ENCODE peak calls at places on chromosome 2, in eight cellular contexts. J is left ventricle myocardium inferior; N is right atrium auricular region; V is upper lobe of right lung; G is esophagus squamous epithelium; C is mesendoderm; S is CD4-positive, alpha-beta T cell; T is breast epithelium. K is an unnamed sample.

GRCh38 chr2:38551171-38551570 is 51.6 kb downstream of the HNRNPLL start:
- DNase-seq in J (no peak), N (no peak), V (no peak), G (no peak), C (no peak), S (no peak), T (no peak), K (no peak)

GRCh38 chr2:216691210-216691741 is 4.1 kb downstream of the IGFBP5 start:
- DNase-seq in J (peak; percentile 88), N (peak; percentile 86), V (peak; percentile 75), G (no peak), C (peak; percentile 89), S (no peak), T (peak; percentile 74), K (peak; percentile 40)

GRCh38 chr2:11100130-11100529 is 55.1 kb upstream of the SLC66A3 start:
- DNase-seq in J (no peak), N (no peak), V (peak; percentile 25), G (no peak), C (no peak), S (no peak), T (no peak), K (no peak)

GRCh38 chr2:206562375-206562774 is 79.9 kb upstream of the FAM237A start:
- DNase-seq in J (no peak), N (no peak), V (no peak), G (no peak), C (peak; percentile 29), S (no peak), T (no peak), K (no peak)

GRCh38 chr2:5668682-5669267 is 23.4 kb upstream of the SOX11 start:
- DNase-seq in J (no peak), N (no peak), V (no peak), G (no peak), C (no peak), S (no peak), T (no peak), K (no peak)

GRCh38 chr2:30359644-30360167 is 87.3 kb upstream of the LCLAT1 start:
- DNase-seq in J (peak; percentile 85), N (peak; percentile 77), V (peak; percentile 71), G (no peak), C (no peak), S (no peak), T (no peak), K (no peak)

GRCh38 chr2:68196120-68196716 is 38.5 kb downstream of the PNO1 start:
- DNase-seq in J (no peak), N (no peak), V (no peak), G (no peak), C (no peak), S (peak; percentile 22), T (no peak), K (no peak)

GRCh38 chr2:160407393-160408204 is 86.0 kb downstream of the RBMS1 start:
- DNase-seq in J (peak; percentile 66), N (no peak), V (peak; percentile 88), G (no peak), C (peak; percentile 81), S (peak; percentile 54), T (peak; percentile 53), K (peak; percentile 81)

GRCh38 chr2:33620-34019 is 12.7 kb downstream of the FAM110C start:
- DNase-seq in J (no peak), N (no peak), V (no peak), G (no peak), C (peak; percentile 47), S (peak; percentile 41), T (no peak), K (peak; percentile 32)

DNA sequence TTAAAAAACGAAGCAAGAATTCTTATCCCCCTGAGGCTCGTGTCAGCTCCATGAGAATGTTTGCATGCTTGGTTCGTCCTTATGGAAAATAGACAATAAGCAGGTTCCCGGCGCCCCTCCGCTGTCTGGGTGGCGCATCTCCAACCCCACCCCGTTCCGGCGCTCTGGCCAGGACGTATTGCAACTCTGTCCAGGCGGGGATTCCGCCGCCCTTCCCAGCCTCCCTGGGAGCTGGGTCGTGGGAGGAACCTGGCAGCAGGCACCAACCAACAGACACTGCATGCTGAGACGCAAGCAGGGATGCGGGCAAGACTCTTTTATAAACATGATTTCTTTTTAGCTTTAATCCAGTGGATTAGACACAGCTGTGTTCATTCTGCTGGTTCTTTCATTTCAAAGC is 240.1 kb downstream of the SH3BP4 start:
- DNase-seq in J (peak; percentile 33), N (peak; percentile 44), V (no peak), G (no peak), C (no peak), S (no peak), T (no peak), K (no peak)
- H3K27me3 ChIP-seq in J (peaks cover 57% of the 10 kb centered on the region), N (no peaks in the 10 kb centered on the region), V (no peaks in the 10 kb centered on the region), G (no peaks in the 10 kb centered on the region), C (no peaks in the 10 kb centered on the region), S (no peaks in the 10 kb centered on the region), T (no peaks in the 10 kb centered on the region), K (no peaks in the 10 kb centered on the region)

DNA sequence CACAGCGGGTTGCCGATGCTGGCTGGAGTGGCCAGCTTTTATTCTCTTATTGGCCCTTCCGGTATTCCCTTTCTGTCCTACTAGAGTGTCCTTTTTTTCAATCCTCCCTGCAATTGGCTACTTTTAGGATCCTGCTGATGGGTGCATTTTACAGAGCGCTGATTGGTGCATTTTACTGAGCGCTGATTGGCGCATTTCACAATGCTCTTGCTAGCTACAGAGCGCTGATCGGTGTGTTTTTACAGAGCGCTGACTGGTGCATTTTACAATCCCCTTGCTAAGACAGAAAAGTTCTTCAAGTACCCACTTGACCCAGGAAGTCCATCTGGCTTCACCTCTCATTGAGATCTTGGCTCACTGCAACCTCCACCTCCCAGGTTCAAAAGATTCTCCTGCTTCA is 44.4 kb upstream of the SPRED2 start:
- DNase-seq in J (no peak), N (no peak), V (no peak), G (no peak), C (no peak), S (no peak), T (no peak), K (no peak)
- H3K27me3 ChIP-seq in J (no peaks in the 10 kb centered on the region), N (no peaks in the 10 kb centered on the region), V (no peaks in the 10 kb centered on the region), G (no peaks in the 10 kb centered on the region), C (no peaks in the 10 kb centered on the region), S (peaks cover 3% of the 10 kb centered on the region), T (no peaks in the 10 kb centered on the region), K (no peaks in the 10 kb centered on the region)

DNA sequence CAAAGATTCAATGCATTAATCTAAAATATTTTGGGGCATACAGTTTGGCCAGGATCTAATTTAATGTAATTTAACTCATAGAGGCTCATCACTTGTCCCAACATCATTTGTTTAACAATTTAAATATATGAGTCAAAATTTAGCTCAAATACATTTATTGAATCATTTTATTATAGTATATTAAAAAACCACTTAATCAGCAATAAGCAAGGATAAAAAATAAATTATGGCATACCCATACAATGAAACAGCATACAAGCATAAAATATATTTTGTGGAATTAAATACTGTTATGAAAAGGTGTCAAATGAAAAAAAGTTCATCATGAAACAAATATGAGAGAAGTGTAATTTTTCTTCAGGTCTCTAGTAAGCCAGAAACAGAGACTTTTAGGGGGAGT is 34.9 kb downstream of the LRPPRC start:
- DNase-seq in J (no peak), N (no peak), V (no peak), G (no peak), C (no peak), S (no peak), T (no peak), K (no peak)
- H3K27me3 ChIP-seq in J (no peaks in the 10 kb centered on the region), N (no peaks in the 10 kb centered on the region), V (no peaks in the 10 kb centered on the region), G (no peaks in the 10 kb centered on the region), C (no peaks in the 10 kb centered on the region), S (no peaks in the 10 kb centered on the region), T (no peaks in the 10 kb centered on the region), K (no peaks in the 10 kb centered on the region)

DNA sequence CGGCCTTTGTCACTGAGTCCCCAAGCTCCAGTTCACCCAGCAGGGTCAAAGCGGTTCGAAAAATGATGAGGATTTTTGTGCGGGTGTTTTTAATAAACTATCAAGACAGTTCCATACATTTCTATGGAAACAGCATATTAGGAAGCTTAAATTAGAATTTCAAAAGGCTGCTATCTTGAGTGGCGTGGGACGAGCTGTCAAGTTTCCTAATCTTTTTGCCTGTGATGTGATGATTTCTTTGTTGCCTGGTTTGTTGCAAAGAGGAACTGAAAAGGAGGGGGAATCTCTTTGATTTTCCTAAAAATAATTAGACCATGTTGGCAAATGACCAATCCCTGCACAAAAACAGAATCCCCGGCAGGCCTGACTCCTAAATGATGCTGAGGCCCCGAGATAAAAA is 66.2 kb upstream of the ATG16L1 start:
- DNase-seq in J (no peak), N (no peak), V (no peak), G (no peak), C (no peak), S (no peak), T (no peak), K (no peak)
- H3K27me3 ChIP-seq in J (no peaks in the 10 kb centered on the region), N (no peaks in the 10 kb centered on the region), V (no peaks in the 10 kb centered on the region), G (no peaks in the 10 kb centered on the region), C (no peaks in the 10 kb centered on the region), S (no peaks in the 10 kb centered on the region), T (no peaks in the 10 kb centered on the region), K (no peaks in the 10 kb centered on the region)

GRCh38 chr2:6773007-6773693 is 92.6 kb downstream of the CMPK2 start:
- DNase-seq in J (peak; percentile 52), N (no peak), V (peak; percentile 86), G (no peak), C (peak; percentile 77), S (peak; percentile 59), T (peak; percentile 64), K (peak; percentile 60)
- H3K27me3 ChIP-seq in J (peaks cover 34% of the 10 kb centered on the region), N (no peaks in the 10 kb centered on the region), V (peaks cover 5% of the 10 kb centered on the region), G (no peaks in the 10 kb centered on the region), C (no peaks in the 10 kb centered on the region), S (peaks cover 8% of the 10 kb centered on the region), T (no peaks in the 10 kb centered on the region), K (no peaks in the 10 kb centered on the region)

DNA sequence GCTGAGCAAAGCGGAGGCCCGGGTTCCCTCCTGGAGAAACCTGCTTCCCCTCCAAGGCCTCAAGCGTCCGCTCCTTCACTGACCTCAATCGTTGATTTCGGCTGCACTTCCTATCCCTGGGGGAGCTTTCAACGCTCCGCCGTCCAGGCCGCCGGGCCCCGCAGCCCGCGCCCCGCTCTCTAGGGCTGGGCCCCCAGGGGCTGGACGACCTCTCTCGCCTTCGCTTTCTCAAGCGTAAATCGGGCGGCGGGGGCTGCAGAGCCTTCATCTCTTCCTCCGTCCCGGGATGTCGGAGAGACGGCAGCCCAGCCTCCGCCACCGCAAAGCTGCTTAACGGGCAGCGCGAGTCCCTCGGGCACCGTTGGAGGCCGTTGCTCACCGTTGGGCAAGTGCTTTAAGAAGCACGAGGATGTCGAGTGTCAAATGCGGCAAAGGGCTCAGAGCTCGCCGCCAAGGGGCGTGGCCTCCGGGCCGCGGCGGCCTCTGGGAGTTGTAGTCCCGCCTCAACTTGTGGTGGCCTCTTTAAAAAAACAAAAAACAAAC is 8.5 kb downstream of the HES6 start:
- DNase-seq in J (peak; percentile 74), N (peak; percentile 85), V (peak; percentile 89), G (no peak), C (peak; percentile 83), S (peak; percentile 78), T (no peak), K (peak; percentile 69)
- H3K27me3 ChIP-seq in J (no peaks in the 10 kb centered on the region), N (no peaks in the 10 kb centered on the region), V (no peaks in the 10 kb centered on the region), G (no peaks in the 10 kb centered on the region), C (peaks cover 4% of the 10 kb centered on the region), S (no peaks in the 10 kb centered on the region), T (no peaks in the 10 kb centered on the region), K (no peaks in the 10 kb centered on the region)

GRCh38 chr2:232416521-232417470 is 10.2 kb downstream of the ALPG start:
- DNase-seq in J (no peak), N (no peak), V (peak; percentile 58), G (no peak), C (no peak), S (no peak), T (peak; percentile 42), K (no peak)
- H3K27me3 ChIP-seq in J (peaks cover 100% of the 10 kb centered on the region), N (peaks cover 26% of the 10 kb centered on the region), V (peaks cover 71% of the 10 kb centered on the region), G (peaks cover 18% of the 10 kb centered on the region), C (peaks cover 37% of the 10 kb centered on the region), S (peaks cover 46% of the 10 kb centered on the region), T (peaks cover 13% of the 10 kb centered on the region), K (peaks cover 10% of the 10 kb centered on the region)